ENCODE peak calls at places on chromosomes 11 and 22, in four cellular contexts. F is upper lobe of left lung, N is pancreas, D is GM23338. R is an unnamed sample.

GRCh38 chr22:41672780-41673509 is 15.7 kb downstream of the SNU13 start:
- DNase-seq in F (no peak), N (no peak), D (peak; percentile 39), R (no peak)

GRCh38 chr11:36333468-36333867 is 37.4 kb downstream of the PRR5L start:
- DNase-seq in F (no peak), N (no peak), D (no peak), R (no peak)

GRCh38 chr22:16957781-16958180 is 50.2 kb downstream of the GAB4 start:
- DNase-seq in F (peak; percentile 50), N (no peak), D (no peak), R (no peak)

GRCh38 chr22:25383278-25383820 is 163.9 kb downstream of the CRYBB2 start:
- DNase-seq in F (no peak), N (no peak), D (no peak), R (no peak)

GRCh38 chr11:81497202-81497804 is 1236.4 kb downstream of the FAM181B start:
- DNase-seq in F (no peak), N (no peak), D (peak; percentile 76), R (peak; percentile 14)

GRCh38 chr11:80837051-80837450 is 1396.2 kb upstream of the TENM4 start:
- DNase-seq in F (no peak), N (no peak), D (no peak), R (no peak)

GRCh38 chr11:104451193-104451592 is 287.2 kb upstream of the PDGFD start:
- DNase-seq in F (no peak), N (peak; percentile 25), D (peak; percentile 14), R (no peak)

GRCh38 chr22:35292786-35293185 is 6.9 kb upstream of the TOM1 start:
- DNase-seq in F (no peak), N (no peak), D (no peak), R (no peak)

GRCh38 chr11:118132385-118133151 is 20.1 kb downstream of the SCN4B start:
- DNase-seq in F (no peak), N (no peak), D (no peak), R (no peak)

GRCh38 chr11:79025097-79025496 is 415.7 kb downstream of the TENM4 start:
- DNase-seq in F (no peak), N (no peak), D (no peak), R (no peak)

GRCh38 chr11:46719048-46719542 is at the start of gene F2:
- DNase-seq in F (no peak), N (no peak), D (no peak), R (no peak)

GRCh38 chr11:76756341-76756771 is 26.8 kb upstream of the TSKU start:
- DNase-seq in F (peak; percentile 61), N (no peak), D (no peak), R (no peak)

GRCh38 chr11:70771099-70771885 is 373.0 kb downstream of the CTTN start:
- DNase-seq in F (no peak), N (peak; percentile 27), D (peak; percentile 9), R (no peak)

GRCh38 chr22:22687638-22688500 is 43.5 kb downstream of the GGTLC2 start:
- DNase-seq in F (no peak), N (peak; percentile 58), D (peak; percentile 63), R (peak; percentile 50)

GRCh38 chr11:12692238-12693074 is 18.2 kb downstream of the TEAD1 start:
- DNase-seq in F (peak; percentile 91), N (peak; percentile 87), D (no peak), R (peak; percentile 91)

GRCh38 chr11:117070016-117070415 is 28.2 kb downstream of the SIK3 start:
- DNase-seq in F (no peak), N (no peak), D (no peak), R (peak; percentile 38)

GRCh38 chr11:36333897-36334296 is 37.8 kb downstream of the PRR5L start:
- DNase-seq in F (no peak), N (no peak), D (peak; percentile 92), R (no peak)

GRCh38 chr11:72598901-72599300 is 75.3 kb downstream of the PDE2A start:
- DNase-seq in F (no peak), N (no peak), D (peak; percentile 79), R (peak; percentile 80)

GRCh38 chr22:48459859-48460823 is 1367.5 kb downstream of the BRD1 start:
- DNase-seq in F (peak; percentile 50), N (no peak), D (no peak), R (no peak)

GRCh38 chr11:119602745-119603373 is 126.1 kb downstream of the NECTIN1 start:
- DNase-seq in F (peak; percentile 70), N (no peak), D (peak; percentile 60), R (no peak)

GRCh38 chr22:46587067-46587471 is 33.1 kb upstream of the GRAMD4 start:
- DNase-seq in F (no peak), N (no peak), D (no peak), R (no peak)

GRCh38 chr11:123231263-123231662 is 36.2 kb upstream of the CLMP start:
- DNase-seq in F (no peak), N (no peak), D (no peak), R (no peak)

GRCh38 chr11:95516786-95517185 is 272.8 kb downstream of the FAM76B start:
- DNase-seq in F (no peak), N (no peak), D (no peak), R (no peak)

DNA sequence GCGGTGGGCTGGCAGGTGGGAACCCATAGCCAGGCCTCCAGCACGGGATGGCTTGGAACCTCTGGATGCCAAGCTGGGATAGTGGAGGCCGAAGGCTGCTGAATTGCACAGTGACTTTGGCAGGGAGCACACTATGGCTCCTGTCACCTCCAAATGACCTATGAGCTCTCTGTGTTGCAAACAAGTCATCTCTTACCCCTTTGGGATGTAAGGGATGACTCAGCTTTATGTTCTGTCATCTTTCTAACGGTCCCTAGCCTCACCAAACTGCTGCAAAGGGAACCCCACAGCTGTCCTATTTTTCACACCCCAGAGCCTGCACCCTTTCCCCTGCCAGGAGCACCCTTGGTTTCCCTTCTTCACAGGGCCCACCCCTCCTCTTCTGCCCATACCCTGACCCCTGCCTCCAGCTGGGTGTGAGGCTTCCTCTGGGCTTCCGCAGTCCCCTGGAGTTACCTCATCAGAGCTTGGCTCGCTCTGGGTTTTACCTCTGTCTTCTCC is 2.6 kb upstream of the SCUBE1 start:
- DNase-seq in F (no peak), N (no peak), D (no peak), R (no peak)
- H3K27me3 ChIP-seq in F (peaks cover 11% of the 10 kb centered on the region), N (peaks cover 7% of the 10 kb centered on the region), D (peaks cover 43% of the 10 kb centered on the region), R (peaks cover 4% of the 10 kb centered on the region)

GRCh38 chr11:114195981-114196731 is 100.0 kb upstream of the NNMT start:
- DNase-seq in F (no peak), N (peak; percentile 57), D (no peak), R (no peak)
- TF ChIP-seq CTCF in F (no peak), N (no peak), D (no peak), R (no peak)

DNA sequence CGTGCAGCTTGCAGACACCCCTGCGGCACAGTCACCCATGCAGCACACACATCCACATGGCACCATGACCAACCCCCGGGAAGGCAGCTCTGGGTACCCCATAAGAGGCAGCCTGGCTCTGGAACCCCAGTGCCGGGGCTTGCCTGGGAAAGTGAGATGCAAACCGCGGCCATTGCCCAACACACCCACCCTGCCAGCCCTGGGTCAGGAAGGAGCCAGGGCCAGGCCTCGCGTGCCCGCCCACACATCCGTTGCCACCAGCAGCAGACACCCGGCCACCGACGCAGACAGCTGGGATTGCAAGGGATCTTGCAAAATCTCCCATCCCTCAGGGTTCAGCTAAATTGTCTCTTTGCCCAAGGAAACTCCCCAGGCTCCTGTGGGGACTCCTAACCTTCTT is 9.9 kb downstream of the CASTOR1 start:
- DNase-seq in F (peak; percentile 90), N (no peak), D (no peak), R (peak; percentile 50)
- H3K27ac ChIP-seq in F (no peak overlapping the region), N (no peak overlapping the region), D (no peak overlapping the region), R (peak overlapping the region; percentile 43)

GRCh38 chr11:126598344-126599092 is 243.0 kb downstream of the ST3GAL4 start:
- DNase-seq in F (no peak), N (no peak), D (no peak), R (no peak)

GRCh38 chr11:126594921-126595367 is 239.5 kb downstream of the ST3GAL4 start:
- DNase-seq in F (peak; percentile 53), N (no peak), D (no peak), R (no peak)

GRCh38 chr11:126597041-126597440 is 241.6 kb downstream of the ST3GAL4 start:
- DNase-seq in F (peak; percentile 36), N (no peak), D (no peak), R (no peak)

GRCh38 chr11:126595560-126595959 is 240.1 kb downstream of the ST3GAL4 start:
- DNase-seq in F (no peak), N (no peak), D (no peak), R (no peak)

DNA sequence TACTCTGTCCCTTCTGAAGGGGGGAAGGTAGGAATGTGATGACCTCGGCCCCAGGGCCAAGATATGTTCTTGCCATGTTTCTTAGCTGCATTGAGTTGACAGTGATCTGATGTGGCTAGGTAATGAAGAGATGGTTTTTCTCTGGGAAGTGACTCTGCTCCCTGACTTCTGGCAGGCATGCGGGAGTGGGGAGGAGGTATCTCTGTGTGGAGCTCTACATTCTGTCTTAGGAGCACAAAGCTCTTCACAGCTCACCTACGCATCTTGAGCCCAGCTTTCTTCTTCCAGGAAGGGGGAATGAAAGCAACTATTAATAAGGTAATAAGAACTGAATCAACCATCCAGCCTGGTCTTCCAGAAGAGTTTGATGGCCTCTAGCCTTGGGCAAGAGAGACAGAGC is 241.0 kb downstream of the ST3GAL4 start:
- DNase-seq in F (no peak), N (no peak), D (no peak), R (no peak)
- H3K27me3 ChIP-seq in F (no peaks in the 10 kb centered on the region), N (no peaks in the 10 kb centered on the region), D (no peaks in the 10 kb centered on the region), R (no peaks in the 10 kb centered on the region)

DNA sequence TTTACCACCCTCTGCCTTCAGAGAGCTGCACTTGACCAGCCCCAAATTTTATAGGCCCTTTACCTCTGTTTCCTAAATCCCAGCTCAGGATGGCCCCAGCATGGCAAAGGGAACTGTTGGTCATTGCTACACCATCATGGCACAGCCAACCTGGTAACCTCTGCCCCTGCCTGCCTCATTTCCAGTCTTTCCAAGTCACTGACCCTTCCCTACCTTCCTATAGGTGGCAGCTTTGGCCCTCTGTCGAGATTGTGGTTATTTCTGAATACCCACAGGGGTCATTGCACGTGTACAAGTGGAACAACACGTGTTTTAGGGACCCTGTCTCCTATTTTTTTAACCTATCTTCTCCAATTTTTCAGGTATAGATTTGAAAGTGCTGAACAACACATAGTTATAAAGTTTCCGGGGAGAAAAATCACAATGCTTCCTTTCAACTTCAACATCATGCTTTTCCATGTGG is 2.8 kb downstream of the GALNT18 start:
- DNase-seq in F (no peak), N (no peak), D (peak; percentile 52), R (no peak)
- TF ChIP-seq CTCF in F (no peak), N (no peak), D (peak; percentile 49), R (no peak)

GRCh38 chr11:706439-706956 is 467 bp downstream of the EPS8L2 start:
- DNase-seq in F (no peak), N (peak; percentile 63), D (no peak), R (peak; percentile 63)
- H3K27ac ChIP-seq in F (peak overlapping the region; percentile 86), N (peak overlapping the region; percentile 81), D (no peak overlapping the region), R (peak overlapping the region; percentile 48)

R was measured in adrenal gland.